ENCODE peak calls at places on chromosomes 6 and 20, in five cellular contexts. U, K, C, W and P are unnamed samples.

GRCh38 chr6:121093928-121094327 is 240.4 kb downstream of the TBC1D32 start:
- DNase-seq in K (no peak), C (peak), W (no peak), U (no peak), P (no peak)

GRCh38 chr6:84403545-84403944 is 176.1 kb upstream of the CEP162 start:
- DNase-seq in U (no peak), K (no peak), W (no peak), C (no peak), P (no peak)

GRCh38 chr6:108622601-108623335 is 62.1 kb downstream of the FOXO3 start:
- DNase-seq in U (peak), C (peak), W (no peak), K (no peak), P (no peak)

GRCh38 chr6:3457710-3458605 is 1.1 kb upstream of the SLC22A23 start:
- DNase-seq in C (no peak), W (peak), K (no peak), U (no peak), P (no peak)

GRCh38 chr6:53792016-53792415 is 2.8 kb upstream of the LRRC1 start:
- DNase-seq in C (no peak), W (no peak), K (no peak), U (no peak), P (no peak)

GRCh38 chr20:48983423-48984400 is 62.2 kb downstream of the ARFGEF2 start:
- DNase-seq in U (peak), K (no peak), W (no peak), C (peak), P (no peak)

GRCh38 chr6:159953091-159953581 is 15.7 kb upstream of the IGF2R start:
- DNase-seq in U (no peak), W (no peak), K (no peak), C (peak), P (no peak)

GRCh38 chr6:166683477-166683876 is 56.4 kb upstream of the RPS6KA2 start:
- DNase-seq in U (no peak), C (no peak), W (no peak), K (no peak), P (no peak)

GRCh38 chr20:63695419-63696310 is 787 bp upstream of the TNFRSF6B start:
- DNase-seq in U (no peak), K (no peak), W (no peak), C (no peak), P (no peak)

GRCh38 chr6:123802351-123802696 is 1.3 kb upstream of the NKAIN2 start:
- DNase-seq in W (no peak), K (no peak), C (no peak), U (no peak), P (no peak)

GRCh38 chr6:26223213-26223612 is 136.0 kb downstream of the HFE start:
- DNase-seq in K (no peak), W (no peak), U (no peak), C (peak), P (no peak)

GRCh38 chr6:16982827-16983226 is 119.0 kb upstream of the STMND1 start:
- DNase-seq in K (no peak), W (no peak), C (no peak), U (peak), P (no peak)

DNA sequence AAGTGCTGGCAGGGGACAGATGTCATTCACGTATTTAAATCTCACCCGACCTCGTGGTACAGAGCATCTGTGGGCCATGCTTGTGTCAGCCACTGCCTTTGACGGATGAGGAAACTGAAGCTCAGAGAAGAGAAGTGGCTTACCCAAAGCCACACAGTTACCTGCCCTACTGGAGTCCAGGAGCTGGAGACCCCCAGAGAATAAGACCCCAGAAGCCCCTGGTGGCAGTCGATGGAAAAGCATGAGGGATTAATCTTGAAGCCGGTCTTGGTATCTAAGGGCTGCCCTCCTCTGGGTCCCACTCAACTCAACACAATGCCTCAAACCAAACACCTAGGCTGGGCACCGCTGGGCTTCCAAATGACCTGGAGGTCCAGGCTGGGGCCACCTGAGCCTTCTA is 83.1 kb downstream of the GRM4 start:
- DNase-seq in C (no peak), K (no peak), W (no peak), U (no peak), P (no peak)
- TF ChIP-seq CTCF in C (no peak), K (peak), W (no peak), U (no peak), P (no peak)

GRCh38 chr20:6140947-6141346 is 18.1 kb upstream of the FERMT1 start:
- DNase-seq in K (no peak), C (no peak), W (no peak), U (no peak), P (peak)
- TF ChIP-seq CTCF in K (no peak), C (peak), W (no peak), U (no peak), P (peak)

GRCh38 chr20:21557246-21557982 is 43.5 kb upstream of the NKX2-2 start:
- DNase-seq in U (no peak), C (no peak), W (no peak), K (no peak), P (no peak)
- TF ChIP-seq CTCF in U (no peak), C (no peak), W (no peak), K (no peak), P (no peak)

GRCh38 chr20:535958-536357 is 7.6 kb downstream of the CSNK2A1 start:
- DNase-seq in W (no peak), K (no peak), C (no peak), U (no peak), P (no peak)
- TF ChIP-seq CTCF in W (no peak), K (no peak), C (no peak), U (no peak), P (no peak)

GRCh38 chr20:21505161-21505809 is 8.6 kb downstream of the NKX2-2 start:
- DNase-seq in K (peak), C (peak), W (peak), U (no peak), P (no peak)

GRCh38 chr20:21505810-21506530 is 7.9 kb downstream of the NKX2-2 start:
- DNase-seq in W (no peak), C (peak), K (no peak), U (no peak), P (no peak)

GRCh38 chr20:21501184-21501583 is 12.7 kb downstream of the NKX2-2 start:
- DNase-seq in W (no peak), K (no peak), U (no peak), C (no peak), P (no peak)

GRCh38 chr20:21504323-21504722 is 9.5 kb downstream of the NKX2-2 start:
- DNase-seq in C (no peak), W (no peak), K (no peak), U (no peak), P (no peak)

GRCh38 chr20:21503345-21503744 is 10.5 kb downstream of the NKX2-2 start:
- DNase-seq in U (no peak), C (no peak), K (no peak), W (no peak), P (no peak)
- TF ChIP-seq CTCF in U (no peak), C (no peak), K (no peak), W (no peak), P (no peak)

GRCh38 chr20:52312131-52312729 is 120.7 kb upstream of the ZFP64 start:
- DNase-seq in U (peak), W (peak), C (peak), K (no peak), P (no peak)
- TF ChIP-seq CTCF in U (peak), W (peak), C (peak), K (peak), P (peak)